ENCODE peak calls at places on chromosome 16, in four cellular contexts. F is CD4-positive, alpha-beta T cell; P is dorsolateral prefrontal cortex; B is AG04450. M is an unnamed sample.
A peak's percentile ranks its signal among the peaks of the same experiment; 100 is the strongest.

GRCh38 chr16:73725147-73725546 is 571.5 kb upstream of the PSMD7 start:
- DNase-seq in F (no peak), P (no peak), B (no peak), M (no peak)

GRCh38 chr16:86672215-86672863 is 94.0 kb downstream of the FOXL1 start:
- DNase-seq in F (no peak), P (no peak), B (no peak), M (no peak)

GRCh38 chr16:89280546-89281188 is 63.2 kb downstream of the ZNF778 start:
- DNase-seq in F (no peak), P (no peak), B (no peak), M (no peak)

GRCh38 chr16:79887541-79888540 is 287.3 kb upstream of the MAF start:
- DNase-seq in F (no peak), P (no peak), B (no peak), M (no peak)

GRCh38 chr16:27583634-27584033 is 33.7 kb downstream of the KATNIP start:
- DNase-seq in F (no peak), P (no peak), B (no peak), M (no peak)

GRCh38 chr16:5649762-5650445 is 552.3 kb upstream of the EEF2KMT start:
- DNase-seq in F (no peak), P (no peak), B (no peak), M (no peak)

GRCh38 chr16:70018254-70018653 is 67.1 kb downstream of the CLEC18A start:
- DNase-seq in F (peak; percentile 45), P (no peak), B (no peak), M (no peak)

GRCh38 chr16:68070811-68071546 is 14.2 kb upstream of the NFATC3 start:
- DNase-seq in F (no peak), P (no peak), B (no peak), M (no peak)

GRCh38 chr16:51557670-51558069 is 406.6 kb upstream of the SALL1 start:
- DNase-seq in F (no peak), P (no peak), B (no peak), M (no peak)

GRCh38 chr16:27776556-27776955 is 226.6 kb downstream of the KATNIP start:
- DNase-seq in F (no peak), P (peak; percentile 65), B (no peak), M (peak; percentile 58)

GRCh38 chr16:14310519-14310991 is 239.4 kb downstream of the MRTFB start:
- DNase-seq in F (no peak), P (no peak), B (no peak), M (no peak)

GRCh38 chr16:85419503-85420408 is 193.4 kb upstream of the GSE1 start:
- DNase-seq in F (no peak), P (no peak), B (no peak), M (no peak)

GRCh38 chr16:11296706-11297491 is 15.8 kb upstream of the PRM1 start:
- DNase-seq in F (no peak), P (no peak), B (no peak), M (no peak)

GRCh38 chr16:28258571-28258970 is 33.8 kb upstream of the SBK1 start:
- DNase-seq in F (no peak), P (peak; percentile 64), B (no peak), M (peak; percentile 16)

GRCh38 chr16:1991588-1992474 is 2.1 kb downstream of the SYNGR3 start:
- DNase-seq in F (peak; percentile 98), P (peak; percentile 84), B (peak; percentile 67), M (peak; percentile 86)

GRCh38 chr16:14088155-14088753 is 17.1 kb downstream of the MRTFB start:
- DNase-seq in F (no peak), P (no peak), B (no peak), M (no peak)

GRCh38 chr16:75789237-75789636 is 62.9 kb upstream of the CPHXL start:
- DNase-seq in F (no peak), P (no peak), B (peak; percentile 4), M (no peak)

GRCh38 chr16:30941600-30942420 is 7.1 kb upstream of the ORAI3 start:
- DNase-seq in F (peak; percentile 51), P (peak; percentile 72), B (no peak), M (peak; percentile 38)

GRCh38 chr16:85861095-85861825 is 37.7 kb upstream of the IRF8 start:
- DNase-seq in F (no peak), P (no peak), B (no peak), M (no peak)

GRCh38 chr16:84360748-84361147 is 7.6 kb upstream of the ATP2C2 start:
- DNase-seq in F (no peak), P (no peak), B (no peak), M (no peak)

GRCh38 chr16:88458039-88458772 is 5.1 kb downstream of the ZFPM1 start:
- DNase-seq in F (no peak), P (no peak), B (no peak), M (no peak)

GRCh38 chr16:59973966-59974365 is 1239.8 kb upstream of the GOT2 start:
- DNase-seq in F (no peak), P (no peak), B (no peak), M (no peak)

GRCh38 chr16:86103320-86103719 is 204.4 kb downstream of the IRF8 start:
- DNase-seq in F (no peak), P (no peak), B (no peak), M (no peak)

GRCh38 chr16:82671743-82672142 is 45.0 kb downstream of the CDH13 start:
- DNase-seq in F (peak; percentile 8), P (peak; percentile 42), B (no peak), M (no peak)

GRCh38 chr16:51129105-51129504 is 22.0 kb downstream of the SALL1 start:
- DNase-seq in F (no peak), P (no peak), B (no peak), M (no peak)

GRCh38 chr16:10688726-10689125 is 6.0 kb downstream of the TEKT5 start:
- DNase-seq in F (no peak), P (no peak), B (no peak), M (no peak)

GRCh38 chr16:12059216-12059769 is 82.8 kb downstream of the SNX29 start:
- DNase-seq in F (no peak), P (no peak), B (no peak), M (no peak)

GRCh38 chr16:30659507-30660423 is 1.5 kb downstream of the FBRS start:
- DNase-seq in F (peak; percentile 38), P (peak; percentile 47), B (no peak), M (no peak)

GRCh38 chr16:64182985-64183384 is 938.9 kb downstream of the CDH11 start:
- DNase-seq in F (no peak), P (no peak), B (no peak), M (no peak)

GRCh38 chr16:53080345-53081031 is 25.7 kb downstream of the CHD9 start:
- DNase-seq in F (no peak), P (no peak), B (peak; percentile 65), M (no peak)

GRCh38 chr16:10770907-10771306 is 27.3 kb downstream of the NUBP1 start:
- DNase-seq in F (no peak), P (no peak), B (no peak), M (no peak)

GRCh38 chr16:9114842-9115241 is 23.4 kb downstream of the HAPSTR1 start:
- DNase-seq in F (no peak), P (no peak), B (no peak), M (no peak)

GRCh38 chr16:75535211-75535843 is 581 bp downstream of the CHST5 start:
- DNase-seq in F (no peak), P (no peak), B (no peak), M (no peak)

GRCh38 chr16:27107185-27107592 is 40.5 kb downstream of the C16orf82 start:
- DNase-seq in F (no peak), P (no peak), B (no peak), M (no peak)

DNA sequence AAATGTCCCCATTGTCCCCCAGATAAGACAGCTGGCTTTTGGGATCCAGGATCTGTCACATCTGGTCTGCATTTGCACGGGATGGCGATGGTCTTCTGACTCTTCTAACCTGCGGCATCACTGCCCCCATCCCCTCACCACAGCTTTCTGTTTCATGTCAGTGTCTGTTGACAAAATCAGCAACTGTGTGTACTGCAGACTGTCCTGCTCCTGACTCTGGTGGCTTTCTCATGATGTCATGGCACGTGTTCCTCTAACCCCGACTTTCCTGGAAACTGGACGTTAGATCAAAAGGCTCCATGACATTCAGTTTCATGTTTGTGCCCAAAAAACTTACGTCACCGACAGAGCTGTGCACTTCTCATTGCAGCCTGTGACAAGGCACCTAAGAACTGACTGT is 30.1 kb upstream of the CPNE2 start:
- DNase-seq in F (no peak), P (no peak), B (no peak), M (no peak)
- H3K27ac ChIP-seq in F (no peak overlapping the region), P (no peak overlapping the region), B (no peak overlapping the region), M (no peak overlapping the region)

DNA sequence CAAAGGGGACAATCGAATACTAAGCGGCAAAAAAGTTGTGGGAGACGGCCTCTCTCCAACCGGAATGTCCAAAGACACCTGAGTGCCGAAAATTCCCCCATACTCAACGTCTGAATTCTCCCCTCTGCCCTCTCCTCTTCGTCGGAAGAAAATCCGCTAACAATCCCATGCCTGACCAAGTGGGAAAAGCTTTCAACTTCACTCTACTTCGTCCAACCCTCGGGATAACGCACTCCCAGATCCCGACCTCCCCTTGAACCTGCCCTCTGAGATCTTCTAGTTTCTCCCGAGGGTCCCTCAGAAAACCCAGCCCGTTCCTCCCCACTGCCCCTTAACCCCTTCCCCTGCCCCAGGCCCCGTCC is 960 bp downstream of the AMFR start:
- DNase-seq in F (no peak), P (no peak), B (no peak), M (no peak)
- H3K27ac ChIP-seq in F (no peak overlapping the region), P (peak overlapping the region; percentile 87), B (no peak overlapping the region), M (peak overlapping the region; percentile 80)

DNA sequence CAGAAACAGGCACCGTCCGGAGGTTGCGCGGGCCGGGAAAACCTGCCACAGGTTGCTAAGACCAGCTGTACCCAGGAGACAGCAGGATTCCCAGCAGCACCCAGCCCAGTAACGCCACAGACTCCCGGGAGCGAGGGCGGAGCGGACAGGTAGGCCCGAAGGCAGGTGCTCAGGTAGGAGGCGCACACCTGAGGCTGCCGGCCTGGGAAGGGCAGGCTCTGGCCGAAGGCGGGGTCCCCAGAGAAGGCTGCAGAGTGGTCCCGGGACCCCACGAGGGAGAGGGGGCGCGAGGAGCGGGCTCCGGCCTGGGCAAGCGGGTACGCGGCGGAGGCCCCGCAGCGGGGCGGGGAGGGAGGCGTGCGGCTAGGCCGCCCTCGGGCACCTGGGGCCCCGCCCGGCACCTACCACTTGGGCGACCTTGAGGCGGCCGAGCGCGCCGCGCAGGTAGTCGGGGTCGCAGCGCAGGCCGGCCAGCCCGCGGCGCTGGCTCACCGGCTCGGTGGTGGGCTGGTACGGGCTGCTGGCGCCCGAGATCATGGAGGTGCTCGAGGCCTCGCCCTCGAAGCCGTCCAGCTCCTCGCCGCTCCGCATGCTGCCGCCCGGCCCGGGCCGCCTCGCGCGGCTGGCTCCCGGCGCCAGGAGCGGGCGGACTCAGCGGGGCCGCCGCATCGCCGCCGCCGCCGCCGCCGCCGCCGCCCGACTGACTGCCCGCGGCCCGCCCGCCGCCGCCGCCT is 441 bp downstream of the CMTM4 start:
- DNase-seq in F (no peak), P (no peak), B (no peak), M (no peak)
- H3K27ac ChIP-seq in F (no peak overlapping the region), P (peak overlapping the region; percentile 85), B (no peak overlapping the region), M (peak overlapping the region; percentile 77)

GRCh38 chr16:48963901-48964615 is 317.6 kb downstream of the CBLN1 start:
- DNase-seq in F (no peak), P (no peak), B (peak; percentile 61), M (no peak)
- H3K27ac ChIP-seq in F (no peak overlapping the region), P (no peak overlapping the region), B (peak overlapping the region; percentile 91), M (no peak overlapping the region)

GRCh38 chr16:65728172-65728571 is 606.3 kb upstream of the CDH11 start:
- DNase-seq in F (no peak), P (no peak), B (no peak), M (no peak)
- H3K27ac ChIP-seq in F (no peak overlapping the region), P (no peak overlapping the region), B (no peak overlapping the region), M (no peak overlapping the region)

M was measured in substantia nigra.